ENCODE peak calls at places on chromosomes 7 and 10, in four cellular contexts. E is IMR-90, D is H9, S is H1. Y is an unnamed sample.

GRCh38 chr10:130491011-130491697 is 355.0 kb downstream of the GLRX3 start:
- DNase-seq in E (no peak), D (no peak), S (no peak), Y (peak)

GRCh38 chr7:41114166-41114565 is 588.7 kb downstream of the INHBA start:
- DNase-seq in E (peak), D (no peak), S (no peak), Y (no peak)

GRCh38 chr10:125159932-125160855 is at the start of gene CTBP2:
- DNase-seq in E (no peak), D (peak), S (peak), Y (peak)

GRCh38 chr7:23000597-23001360 is 13.2 kb downstream of the HYCC1 start:
- DNase-seq in E (no peak), D (no peak), S (no peak), Y (peak)

GRCh38 chr10:72173635-72174296 is 42.0 kb upstream of the ANAPC16 start:
- DNase-seq in E (peak), D (no peak), S (no peak), Y (peak)

GRCh38 chr10:120582753-120583152 is 125.7 kb downstream of the PLPP4 start:
- DNase-seq in E (no peak), D (no peak), S (no peak), Y (no peak)

GRCh38 chr10:73818402-73818801 is 7.0 kb upstream of the NDST2 start:
- DNase-seq in E (no peak), D (peak), S (peak), Y (peak)

GRCh38 chr7:145464287-145464686 is 628.4 kb upstream of the TPK1 start:
- DNase-seq in E (no peak), D (no peak), S (no peak), Y (no peak)

GRCh38 chr7:135664046-135664589 is 1.8 kb downstream of the STMP1 start:
- DNase-seq in E (peak), D (no peak), S (no peak), Y (no peak)

GRCh38 chr7:135661311-135662122 is 797 bp upstream of the STMP1 start:
- DNase-seq in E (no peak), D (no peak), S (no peak), Y (no peak)

GRCh38 chr7:135665072-135665471 is 2.8 kb downstream of the STMP1 start:
- DNase-seq in E (no peak), D (no peak), S (no peak), Y (no peak)

GRCh38 chr7:135662123-135662372 is 266 bp upstream of the STMP1 start:
- DNase-seq in E (no peak), D (no peak), S (no peak), Y (no peak)

GRCh38 chr7:135662373-135663114 is at the start of gene STMP1:
- DNase-seq in E (peak), D (peak), S (peak), Y (peak)
- H2AK5ac ChIP-seq in E (peak), D (no peak), S (peak), Y (peak)

GRCh38 chr10:5461914-5462840 is 37.2 kb downstream of the CALML5 start:
- DNase-seq in E (peak), D (no peak), S (peak), Y (peak)
- H4K5ac ChIP-seq in E (peak), D (no peak), S (no peak), Y (no peak)

GRCh38 chr10:112970036-112970435 is 20.0 kb downstream of the TCF7L2 start:
- DNase-seq in E (peak), D (no peak), S (no peak), Y (no peak)
- H2AK5ac ChIP-seq in E (no peak), D (no peak), S (no peak), Y (no peak)

GRCh38 chr7:142519077-142519789 is 230.0 kb upstream of the PRSS1 start:
- DNase-seq in E (peak), D (no peak), S (no peak), Y (peak)

GRCh38 chr7:142516038-142516501 is 233.2 kb upstream of the PRSS1 start:
- DNase-seq in E (peak), D (peak), S (peak), Y (peak)

GRCh38 chr7:142523821-142524460 is 225.3 kb upstream of the PRSS1 start:
- DNase-seq in E (no peak), D (no peak), S (no peak), Y (no peak)

GRCh38 chr7:142519790-142520078 is 229.5 kb upstream of the PRSS1 start:
- DNase-seq in E (no peak), D (no peak), S (no peak), Y (no peak)
- H4K5ac ChIP-seq in E (no peak), D (no peak), S (no peak), Y (no peak)

GRCh38 chr7:7563813-7564212 is 2.9 kb upstream of the MIOS start:
- DNase-seq in E (no peak), D (no peak), S (no peak), Y (no peak)
- H2AK5ac ChIP-seq in E (no peak), D (no peak), S (no peak), Y (no peak)

DNA sequence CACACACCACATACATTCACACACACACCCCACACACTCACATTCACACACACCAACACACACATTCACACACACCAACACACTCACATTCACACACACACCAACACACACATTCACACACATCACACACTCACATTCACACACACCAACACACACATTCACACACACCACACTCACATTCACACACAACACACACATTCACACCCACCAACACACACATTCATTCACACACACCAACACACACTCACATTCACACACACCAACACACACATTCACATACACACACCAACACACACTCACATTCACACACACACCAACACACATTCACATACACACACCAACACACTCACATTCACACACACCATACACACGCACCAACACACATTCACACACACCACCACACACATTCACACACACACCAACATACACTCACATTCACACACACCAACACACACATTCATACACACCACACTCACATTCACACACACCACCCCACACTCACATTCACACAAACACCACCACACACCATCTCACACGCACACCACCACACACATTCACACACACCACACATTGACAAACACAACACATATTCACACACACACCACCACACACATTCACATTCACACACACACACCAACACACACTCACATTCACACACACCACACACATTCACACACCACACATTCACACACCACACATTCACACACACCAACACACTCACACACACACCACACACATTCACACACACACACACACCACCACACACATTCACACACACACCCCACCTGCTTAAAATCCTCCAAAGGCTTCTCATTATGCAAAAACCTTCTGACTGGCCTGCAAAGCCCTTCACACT is 9.0 kb downstream of the TAS2R40 start:
- DNase-seq in E (no peak), D (no peak), S (no peak), Y (no peak)
- H4K5ac ChIP-seq in E (no peak), D (peak), S (no peak), Y (no peak)

GRCh38 chr7:130292682-130293257 is at the start of gene CPA4:
- DNase-seq in E (peak), D (no peak), S (no peak), Y (peak)

GRCh38 chr7:130294314-130294713 is 1.4 kb downstream of the CPA4 start:
- DNase-seq in E (peak), D (no peak), S (no peak), Y (no peak)

GRCh38 chr7:130296221-130296951 is 3.4 kb downstream of the CPA4 start:
- DNase-seq in E (no peak), D (no peak), S (no peak), Y (no peak)

GRCh38 chr7:130290745-130291144 is 2.2 kb upstream of the CPA4 start:
- DNase-seq in E (peak), D (no peak), S (no peak), Y (peak)

DNA sequence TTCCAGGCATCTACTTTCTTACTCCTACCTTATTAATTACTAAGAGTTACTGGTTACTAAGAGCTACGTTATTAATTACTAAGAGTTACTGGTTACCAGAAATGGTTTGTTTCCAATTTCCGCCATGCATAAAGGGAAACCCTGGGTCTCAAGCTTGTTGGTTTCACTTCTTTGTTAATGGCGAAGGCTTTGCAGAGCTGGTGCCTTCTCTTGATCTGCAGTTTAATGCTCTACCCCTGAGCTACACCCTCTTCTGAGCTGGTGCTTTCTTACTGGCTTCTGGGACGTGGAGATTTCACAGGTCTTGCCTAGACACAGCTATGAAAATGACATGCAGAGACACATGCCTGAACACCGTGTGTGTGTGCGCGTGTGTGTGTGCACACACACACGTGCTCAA is 560 bp downstream of the CPA4 start:
- DNase-seq in E (no peak), D (no peak), S (no peak), Y (no peak)
- H2AK5ac ChIP-seq in E (peak), D (no peak), S (no peak), Y (no peak)

GRCh38 chr7:95502403-95502802 is 16.7 kb downstream of the ASB4 start:
- DNase-seq in E (no peak), D (no peak), S (no peak), Y (no peak)
- H4K5ac ChIP-seq in E (no peak), D (no peak), S (no peak), Y (no peak)

GRCh38 chr10:11299125-11299524 is 281.5 kb downstream of the CELF2 start:
- DNase-seq in E (no peak), D (no peak), S (no peak), Y (no peak)
- H2AK5ac ChIP-seq in E (no peak), D (no peak), S (no peak), Y (no peak)